ENCODE peak calls at places on chromosomes 13 and 19, in six cellular contexts. C is left lung, D is thoracic aorta, V is ascending aorta, I is lower lobe of right lung, S is heart right ventricle. N is an unnamed sample. For H3K27me3, the result is how much of the 10 kb centered on the place peaks cover.

GRCh38 chr13:113647351-113648217 is 10.4 kb downstream of the ATP4B start:
- DNase-seq in C (peak), D (peak), V (peak), I (peak), S (peak), N (no peak)

GRCh38 chr13:52348983-52349780 is 56.8 kb downstream of the THSD1 start:
- DNase-seq in C (no peak), D (no peak), V (no peak), I (no peak), S (no peak), N (no peak)

GRCh38 chr13:41588899-41589298 is 131.5 kb downstream of the RGCC start:
- DNase-seq in C (no peak), D (no peak), V (no peak), I (no peak), S (no peak), N (no peak)

GRCh38 chr19:40006273-40006691 is 9.4 kb downstream of the ZNF546 start:
- DNase-seq in C (no peak), D (no peak), V (no peak), I (no peak), S (no peak), N (no peak)

GRCh38 chr13:106182404-106182803 is 353.1 kb downstream of the EFNB2 start:
- DNase-seq in C (no peak), D (no peak), V (no peak), I (no peak), S (no peak), N (no peak)

GRCh38 chr13:78138756-78139155 is 220.1 kb upstream of the EDNRB start:
- DNase-seq in C (no peak), D (no peak), V (no peak), I (no peak), S (no peak), N (no peak)

GRCh38 chr19:50669319-50670101 is 20.3 kb downstream of the C19orf81 start:
- DNase-seq in C (no peak), D (no peak), V (no peak), I (no peak), S (no peak), N (no peak)

GRCh38 chr13:26978081-26978860 is 193.3 kb downstream of the USP12 start:
- DNase-seq in C (no peak), D (no peak), V (no peak), I (no peak), S (no peak), N (no peak)

DNA sequence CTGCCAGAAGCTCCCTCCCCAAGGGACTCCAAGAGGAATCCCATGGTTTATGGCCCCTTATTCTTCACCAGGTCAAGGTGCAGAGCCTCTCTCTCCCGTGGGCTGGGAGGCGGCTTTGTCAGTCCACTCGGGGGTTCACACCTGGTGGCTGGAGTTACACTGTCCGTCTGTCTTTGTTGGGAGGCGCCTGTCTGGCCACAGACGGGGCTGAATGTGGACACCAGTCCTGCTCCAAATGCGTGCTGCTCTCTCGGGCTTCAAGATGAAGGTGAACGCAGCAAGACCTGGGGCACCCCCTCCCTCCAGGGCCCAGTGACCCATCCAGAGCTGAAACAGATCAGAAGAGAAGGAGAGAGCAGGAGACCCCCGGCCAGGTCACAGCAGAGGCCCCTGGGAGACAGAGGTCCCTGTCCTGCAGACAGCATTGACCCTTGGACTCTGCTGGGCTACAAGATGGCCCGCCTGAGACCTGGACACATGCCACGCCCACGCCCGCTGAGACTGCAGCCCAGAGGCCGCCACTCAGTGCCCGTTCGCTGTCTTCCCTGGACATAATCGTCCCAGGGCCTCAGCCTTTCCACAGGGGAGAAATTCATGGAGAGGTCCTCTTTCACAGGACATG is 29.9 kb upstream of the TUBGCP3 start:
- DNase-seq in C (no peak), D (no peak), V (no peak), I (no peak), S (no peak), N (no peak)
- H3K27me3 ChIP-seq in C (under half), D (under half), V (under half), I (under half), S (under half), N (under half)

GRCh38 chr13:87671031-87671823 is at the start of gene SLITRK5:
- DNase-seq in C (peak), D (no peak), V (peak), I (peak), S (peak), N (peak)
- H3K4me3 ChIP-seq in C (peak), D (peak), V (peak), I (peak), S (peak), N (peak)

DNA sequence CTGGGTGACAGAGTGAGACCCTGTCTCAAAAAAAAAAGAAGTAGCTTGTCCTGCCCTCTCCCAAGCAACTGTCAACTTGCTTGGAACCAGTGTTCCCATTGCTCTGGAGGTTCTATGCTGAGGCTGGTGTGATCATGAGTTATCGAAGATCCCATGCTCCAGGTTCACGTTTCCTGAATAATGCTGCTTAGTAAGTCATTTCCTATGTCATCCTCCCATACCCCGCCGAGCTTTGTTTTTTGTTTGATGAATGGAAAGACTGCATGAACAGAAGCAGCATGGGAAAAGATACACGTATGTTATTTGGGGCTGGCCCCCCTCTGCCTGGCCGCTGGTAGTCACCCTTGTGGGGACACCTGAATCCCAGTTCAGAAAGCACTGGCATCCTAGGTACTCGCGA is 11.3 kb downstream of the SLC25A42 start:
- DNase-seq in C (no peak), D (no peak), V (no peak), I (no peak), S (no peak), N (no peak)
- H3K27me3 ChIP-seq in C (under half), D (under half), V (under half), I (under half), S (under half), N (under half)

DNA sequence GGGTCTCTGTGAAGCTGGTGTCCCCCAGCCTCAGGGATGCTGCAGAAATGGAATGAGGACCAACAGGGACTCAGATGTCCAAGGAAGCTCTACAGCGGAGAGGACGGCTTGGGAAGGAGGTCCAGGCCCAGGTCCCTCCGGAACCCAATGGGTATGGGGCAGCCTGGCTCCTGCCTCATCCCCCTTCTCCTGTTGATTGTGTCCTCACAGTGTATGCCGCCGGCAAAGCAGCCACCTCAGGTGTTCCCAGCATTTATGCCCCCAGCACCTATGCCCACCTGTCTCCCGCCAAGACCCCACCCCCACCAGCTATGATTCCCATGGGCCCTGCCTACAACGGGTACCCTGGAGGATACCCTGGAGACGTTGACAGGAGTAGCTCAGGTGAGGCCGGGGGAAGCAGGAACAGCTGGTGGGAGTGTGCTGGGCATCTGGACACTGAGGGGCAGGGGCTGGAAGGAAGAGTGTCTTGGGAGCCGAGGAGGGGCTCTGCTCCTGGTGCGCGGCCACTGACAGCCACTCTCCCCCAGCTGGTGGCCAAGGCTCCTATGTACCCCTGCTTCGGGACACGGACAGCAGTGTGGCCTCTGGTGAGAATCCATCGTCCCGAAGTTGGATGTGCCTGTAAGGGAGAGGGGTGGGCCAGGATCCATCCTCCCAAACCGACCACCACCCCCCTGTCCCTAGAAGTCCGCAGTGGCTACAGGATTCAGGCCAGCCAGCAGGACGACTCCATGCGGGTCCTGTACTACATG is 2.4 kb upstream of the USF2 start:
- DNase-seq in C (peak), D (no peak), V (no peak), I (peak), S (no peak), N (no peak)
- H3K4me3 ChIP-seq in C (no peak), D (peak), V (peak), I (peak), S (peak), N (no peak)

N was measured in effector memory CD4-positive, alpha-beta T cell.